ENCODE peak calls at places on chromosome 4, in ten cellular contexts. V, N, M, Z, O, D, C, Q, Y and J are unnamed samples.

GRCh38 chr4:17962171-17962570 is 59.4 kb downstream of the LCORL start:
- DNase-seq in V (no peak), N (no peak), M (no peak), Z (no peak), O (no peak), D (no peak), C (peak; percentile 43), Q (no peak), Y (no peak), J (no peak)

GRCh38 chr4:17218801-17219200 is 293.1 kb downstream of the QDPR start:
- DNase-seq in V (no peak), N (no peak), M (no peak), Z (no peak), O (no peak), D (no peak), C (no peak), Q (no peak), Y (no peak), J (no peak)

GRCh38 chr4:88567591-88567990 is 24.7 kb upstream of the HERC3 start:
- DNase-seq in V (no peak), N (no peak), M (no peak), Z (no peak), O (no peak), D (no peak), C (no peak), Q (no peak), Y (no peak), J (no peak)

GRCh38 chr4:113106076-113106475 is 56.6 kb downstream of the ANK2 start:
- DNase-seq in V (no peak), N (no peak), M (no peak), Z (peak; percentile 59), O (no peak), D (no peak), C (peak; percentile 40), Q (no peak), Y (no peak), J (no peak)

GRCh38 chr4:57154191-57154590 is 44.0 kb upstream of the IGFBP7 start:
- DNase-seq in V (no peak), N (no peak), M (peak; percentile 45), Z (no peak), O (no peak), D (no peak), C (peak; percentile 23), Q (no peak), Y (no peak), J (no peak)

GRCh38 chr4:148288448-148288847 is 153.8 kb downstream of the NR3C2 start:
- DNase-seq in V (no peak), N (no peak), M (peak; percentile 27), Z (no peak), O (no peak), D (no peak), C (no peak), Q (peak; percentile 55), Y (no peak), J (no peak)

GRCh38 chr4:158599150-158599549 is 72.5 kb downstream of the C4orf46 start:
- DNase-seq in V (no peak), N (no peak), M (no peak), Z (no peak), O (no peak), D (no peak), C (no peak), Q (no peak), Y (no peak), J (no peak)

GRCh38 chr4:67700119-67700873 is 659 bp downstream of the UBA6 start:
- DNase-seq in V (no peak), N (no peak), M (no peak), Z (no peak), O (no peak), D (no peak), C (peak; percentile 27), Q (no peak), Y (no peak), J (no peak)

GRCh38 chr4:74148205-74148604 is 9.7 kb upstream of the MTHFD2L start:
- DNase-seq in V (no peak), N (no peak), M (no peak), Z (no peak), O (no peak), D (no peak), C (no peak), Q (no peak), Y (no peak), J (no peak)

GRCh38 chr4:113969935-113970334 is 9.5 kb downstream of the ARSJ start:
- DNase-seq in V (no peak), N (no peak), M (peak; percentile 45), Z (no peak), O (no peak), D (no peak), C (no peak), Q (no peak), Y (no peak), J (no peak)

GRCh38 chr4:150982557-150983233 is 32.4 kb downstream of the LRBA start:
- DNase-seq in V (no peak), N (no peak), M (no peak), Z (no peak), O (no peak), D (no peak), C (peak; percentile 13), Q (no peak), Y (no peak), J (no peak)

GRCh38 chr4:83010111-83010521 is 507 bp downstream of the LIN54 start:
- DNase-seq in V (no peak), N (no peak), M (peak; percentile 56), Z (no peak), O (no peak), D (no peak), C (peak; percentile 46), Q (no peak), Y (no peak), J (no peak)

GRCh38 chr4:185820119-185821028 is 8.4 kb upstream of the SORBS2 start:
- DNase-seq in V (no peak), N (no peak), M (no peak), Z (no peak), O (peak; percentile 33), D (no peak), C (no peak), Q (peak; percentile 78), Y (no peak), J (no peak)

GRCh38 chr4:85499573-85499972 is 24.6 kb downstream of the ARHGAP24 start:
- DNase-seq in V (no peak), N (no peak), M (no peak), Z (no peak), O (no peak), D (no peak), C (no peak), Q (no peak), Y (no peak), J (no peak)

GRCh38 chr4:144562019-144562740 is 83.8 kb upstream of the HHIP start:
- DNase-seq in V (no peak), N (peak; percentile 15), M (peak; percentile 39), Z (no peak), O (no peak), D (no peak), C (no peak), Q (no peak), Y (no peak), J (no peak)

GRCh38 chr4:52926575-52926974 is 64.5 kb downstream of the RASL11B start:
- DNase-seq in V (no peak), N (no peak), M (no peak), Z (no peak), O (no peak), D (no peak), C (no peak), Q (no peak), Y (no peak), J (no peak)

GRCh38 chr4:83889802-83890201 is 353.9 kb downstream of the GPAT3 start:
- DNase-seq in V (no peak), N (no peak), M (no peak), Z (no peak), O (no peak), D (no peak), C (peak; percentile 68), Q (no peak), Y (no peak), J (no peak)

GRCh38 chr4:172515266-172515879 is 653.2 kb upstream of the GALNT7 start:
- DNase-seq in V (no peak), N (peak; percentile 15), M (no peak), Z (no peak), O (no peak), D (no peak), C (peak; percentile 41), Q (no peak), Y (no peak), J (no peak)

GRCh38 chr4:172521680-172522079 is 646.9 kb upstream of the GALNT7 start:
- DNase-seq in V (no peak), N (no peak), M (no peak), Z (no peak), O (no peak), D (no peak), C (no peak), Q (no peak), Y (no peak), J (no peak)

DNA sequence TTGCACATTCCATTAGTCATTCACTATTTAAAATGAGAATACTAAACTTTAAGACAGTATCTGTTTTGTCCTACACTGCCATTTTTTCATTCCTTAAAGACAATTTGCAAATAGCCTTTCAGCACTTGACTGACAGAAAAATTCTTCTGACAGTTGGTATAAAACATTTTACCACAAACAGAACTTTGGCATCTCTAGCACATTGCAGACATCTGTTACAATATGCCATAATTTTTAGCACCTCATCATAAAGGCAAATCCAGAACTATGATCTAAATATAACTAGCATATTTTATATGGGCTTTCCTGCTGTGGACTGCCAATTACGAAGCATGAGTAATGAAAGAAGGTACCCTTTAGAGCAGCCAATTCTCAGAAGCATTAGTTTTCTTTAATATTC is 647.4 kb upstream of the GALNT7 start:
- DNase-seq in V (no peak), N (no peak), M (no peak), Z (no peak), O (no peak), D (no peak), C (no peak), Q (no peak), Y (no peak), J (no peak)
- TF ChIP-seq POLR2A in V (no peak), N (no peak), M (no peak), Z (no peak), O (no peak), D (no peak), C (no peak), Q (no peak), Y (no peak), J (no peak)

GRCh38 chr4:36613999-36614398 is 332.6 kb downstream of the DTHD1 start:
- DNase-seq in V (no peak), N (no peak), M (no peak), Z (no peak), O (no peak), D (no peak), C (no peak), Q (no peak), Y (no peak), J (no peak)
- H3K4me3 ChIP-seq in V (no peak overlapping the region), N (no peak overlapping the region), M (no peak overlapping the region), Z (no peak overlapping the region), O (no peak overlapping the region), D (no peak overlapping the region), C (no peak overlapping the region), Q (no peak overlapping the region), Y (no peak overlapping the region), J (no peak overlapping the region)

GRCh38 chr4:140861359-140862181 is 105.4 kb upstream of the TBC1D9 start:
- DNase-seq in V (peak; percentile 60), N (peak; percentile 36), M (peak; percentile 79), Z (peak; percentile 60), O (peak; percentile 92), D (peak; percentile 85), C (peak; percentile 91), Q (peak; percentile 66), Y (peak; percentile 86), J (peak; percentile 72)
- TF ChIP-seq POLR2A in V (no peak), N (no peak), M (no peak), Z (no peak), O (no peak), D (no peak), C (peak; percentile 44), Q (no peak), Y (no peak), J (no peak)

GRCh38 chr4:6942238-6942800 is 32.7 kb downstream of the TBC1D14 start:
- DNase-seq in V (no peak), N (no peak), M (peak; percentile 79), Z (no peak), O (no peak), D (peak; percentile 51), C (peak; percentile 98), Q (no peak), Y (no peak), J (peak; percentile 56)
- H3K4me3 ChIP-seq in V (no peak overlapping the region), N (no peak overlapping the region), M (no peak overlapping the region), Z (no peak overlapping the region), O (no peak overlapping the region), D (no peak overlapping the region), C (peak overlapping the region; percentile 17), Q (no peak overlapping the region), Y (no peak overlapping the region), J (no peak overlapping the region)